ENCODE peak calls at places on chromosomes 13 and 19, in seven cellular contexts. C is IMR-90; X is GM10248; E is mesendoderm; H is stimulated activated CD4-positive, alpha-beta T cell treated with anti-CD3 and anti-CD28 coated beads, TNF-alpha, amount 100 ng/mL, for 48 hours; T is T-cell; O is amniotic stem cell. F is an unnamed sample.
A peak's percentile ranks its signal among the peaks of the same experiment; 100 is the strongest.

GRCh38 chr19:42441047-42441440 is 1.7 kb downstream of the CXCL17 start:
- DNase-seq in C (no peak), X (no peak), E (no peak), H (no peak), T (no peak), O (no peak), F (no peak)

GRCh38 chr13:95784161-95784880 is 107.4 kb downstream of the DNAJC3 start:
- DNase-seq in C (peak; percentile 91), X (no peak), E (peak; percentile 31), H (no peak), T (no peak), O (peak; percentile 21), F (no peak)

GRCh38 chr13:48602296-48603040 is 51.3 kb upstream of the CYSLTR2 start:
- DNase-seq in C (no peak), X (no peak), E (no peak), H (no peak), T (no peak), O (no peak), F (no peak)

GRCh38 chr19:57357406-57357805 is 5.9 kb upstream of the TRAPPC2B start:
- DNase-seq in C (no peak), X (no peak), E (no peak), H (no peak), T (no peak), O (no peak), F (no peak)

GRCh38 chr19:44824758-44825157 is 15.9 kb downstream of the BCAM start:
- DNase-seq in C (no peak), X (no peak), E (no peak), H (no peak), T (no peak), O (no peak), F (no peak)

GRCh38 chr19:40398417-40399056 is 8.6 kb upstream of the HIPK4 start:
- DNase-seq in C (no peak), X (peak; percentile 50), E (peak; percentile 89), H (peak; percentile 68), T (peak; percentile 77), O (no peak), F (peak; percentile 78)

GRCh38 chr19:39032164-39032918 is at the start of gene FBXO27:
- DNase-seq in C (no peak), X (no peak), E (peak; percentile 81), H (no peak), T (no peak), O (no peak), F (peak; percentile 26)

GRCh38 chr19:39196320-39196719 is 444 bp upstream of the NCCRP1 start:
- DNase-seq in C (no peak), X (no peak), E (peak; percentile 39), H (no peak), T (no peak), O (no peak), F (no peak)

GRCh38 chr19:42431486-42431885 is 4.3 kb upstream of the LIPE start:
- DNase-seq in C (no peak), X (no peak), E (no peak), H (no peak), T (no peak), O (no peak), F (no peak)

GRCh38 chr19:47089767-47090350 is 23.7 kb downstream of the ZC3H4 start:
- DNase-seq in C (no peak), X (no peak), E (no peak), H (no peak), T (no peak), O (no peak), F (no peak)

GRCh38 chr19:49200238-49200862 is 42.8 kb downstream of the TRPM4 start:
- DNase-seq in C (no peak), X (no peak), E (peak; percentile 19), H (no peak), T (no peak), O (no peak), F (no peak)

GRCh38 chr19:14203258-14203657 is 2.7 kb downstream of the ADGRL1 start:
- DNase-seq in C (no peak), X (no peak), E (no peak), H (no peak), T (peak; percentile 24), O (no peak), F (no peak)

GRCh38 chr13:99374994-99375805 is 68.0 kb upstream of the GPR183 start:
- DNase-seq in C (no peak), X (peak; percentile 57), E (no peak), H (no peak), T (peak; percentile 87), O (no peak), F (peak; percentile 90)